ENCODE peak calls at places on chromosomes 7 and 10, in five cellular contexts. O, R, G, P and I are unnamed samples.

GRCh38 chr10:47354162-47354561 is 6.0 kb downstream of the RBP3 start:
- DNase-seq in O (no peak), R (no peak), G (no peak), P (no peak), I (peak)

GRCh38 chr10:89207181-89207800 is at the start of gene CH25H:
- DNase-seq in O (peak), R (peak), G (peak), P (no peak), I (peak)

GRCh38 chr10:42975005-42975493 is 101.8 kb upstream of the RET start:
- DNase-seq in O (no peak), R (no peak), G (no peak), P (no peak), I (peak)

GRCh38 chr7:13197501-13197900 is 510.1 kb downstream of the ARL4A start:
- DNase-seq in O (no peak), R (no peak), G (no peak), P (no peak), I (no peak)

GRCh38 chr7:91759205-91759863 is 121.2 kb downstream of the MTERF1 start:
- DNase-seq in O (no peak), R (no peak), G (peak), P (no peak), I (peak)

GRCh38 chr10:23035569-23035968 is 59.8 kb upstream of the MSRB2 start:
- DNase-seq in O (no peak), R (peak), G (no peak), P (no peak), I (no peak)

GRCh38 chr7:98470131-98470985 is 69.5 kb upstream of the BAIAP2L1 start:
- DNase-seq in O (no peak), R (peak), G (peak), P (no peak), I (no peak)

GRCh38 chr10:118447478-118447877 is 105.4 kb upstream of the FAM204A start:
- DNase-seq in O (no peak), R (no peak), G (peak), P (no peak), I (no peak)

GRCh38 chr7:117127585-117128168 is 174.4 kb downstream of the ST7 start:
- DNase-seq in O (peak), R (no peak), G (peak), P (peak), I (peak)

GRCh38 chr7:74372511-74373111 is 81.1 kb upstream of the GTF2IRD1 start:
- DNase-seq in O (no peak), R (no peak), G (no peak), P (no peak), I (no peak)

GRCh38 chr10:97065128-97065527 is 120.6 kb downstream of the SLIT1 start:
- DNase-seq in O (no peak), R (no peak), G (no peak), P (no peak), I (no peak)

GRCh38 chr10:126798649-126799048 is 106.6 kb upstream of the DOCK1 start:
- DNase-seq in O (no peak), R (no peak), G (no peak), P (no peak), I (no peak)

GRCh38 chr10:74585231-74586087 is 240.9 kb upstream of the KAT6B start:
- DNase-seq in O (peak), R (peak), G (no peak), P (no peak), I (no peak)

GRCh38 chr10:1048349-1048731 is 579 bp downstream of the IDI1 start:
- DNase-seq in O (peak), R (no peak), G (no peak), P (no peak), I (no peak)

GRCh38 chr7:23852135-23852534 is 142.1 kb downstream of the STK31 start:
- DNase-seq in O (no peak), R (no peak), G (no peak), P (no peak), I (no peak)

GRCh38 chr10:29804025-29804852 is 169.5 kb upstream of the SVIL start:
- DNase-seq in O (no peak), R (no peak), G (peak), P (no peak), I (peak)

GRCh38 chr10:93180402-93181040 is 106.8 kb downstream of the CYP26A1 start:
- DNase-seq in O (no peak), R (no peak), G (peak), P (no peak), I (no peak)

GRCh38 chr10:110460111-110460809 is 37.4 kb upstream of the DUSP5 start:
- DNase-seq in O (peak), R (peak), G (no peak), P (no peak), I (peak)

GRCh38 chr7:132450188-132450587 is 126.1 kb downstream of the PLXNA4 start:
- DNase-seq in O (no peak), R (no peak), G (no peak), P (no peak), I (no peak)

GRCh38 chr10:97384156-97384555 is 17.0 kb downstream of the RRP12 start:
- DNase-seq in O (no peak), R (no peak), G (no peak), P (no peak), I (no peak)

GRCh38 chr10:131874991-131875451 is 25.8 kb upstream of the PPP2R2D start:
- DNase-seq in O (peak), R (peak), G (peak), P (peak), I (peak)

GRCh38 chr10:24382596-24382978 is 173.6 kb downstream of the KIAA1217 start:
- DNase-seq in O (no peak), R (no peak), G (no peak), P (no peak), I (no peak)

GRCh38 chr7:40403664-40404476 is 269.1 kb downstream of the SUGCT start:
- DNase-seq in O (no peak), R (no peak), G (no peak), P (peak), I (no peak)

GRCh38 chr7:142592664-142593063 is 156.6 kb upstream of the PRSS1 start:
- DNase-seq in O (no peak), R (no peak), G (no peak), P (no peak), I (no peak)

GRCh38 chr7:19294629-19295028 is 149.4 kb upstream of the FERD3L start:
- DNase-seq in O (no peak), R (no peak), G (no peak), P (no peak), I (no peak)

GRCh38 chr7:92292981-92293380 is 47.2 kb downstream of the ANKIB1 start:
- DNase-seq in O (no peak), R (no peak), G (no peak), P (no peak), I (no peak)

GRCh38 chr7:11077816-11078215 is 104.1 kb downstream of the PHF14 start:
- DNase-seq in O (no peak), R (no peak), G (no peak), P (no peak), I (no peak)

GRCh38 chr10:24850726-24851300 is 101.6 kb downstream of the PRTFDC1 start:
- DNase-seq in O (no peak), R (peak), G (no peak), P (no peak), I (no peak)

GRCh38 chr10:33381391-33381790 is 46.9 kb upstream of the NRP1 start:
- DNase-seq in O (no peak), R (no peak), G (no peak), P (no peak), I (no peak)

GRCh38 chr10:79923669-79924068 is 25.2 kb downstream of the SFTPD start:
- DNase-seq in O (no peak), R (no peak), G (no peak), P (no peak), I (no peak)

GRCh38 chr10:17965649-17966048 is 13.9 kb downstream of the SLC39A12 start:
- DNase-seq in O (no peak), R (no peak), G (peak), P (no peak), I (no peak)

GRCh38 chr7:11182736-11183135 is 209.1 kb downstream of the PHF14 start:
- DNase-seq in O (no peak), R (no peak), G (no peak), P (no peak), I (no peak)

GRCh38 chr10:114402871-114403544 is 1.3 kb downstream of the AFAP1L2 start:
- DNase-seq in O (no peak), R (peak), G (no peak), P (no peak), I (no peak)

GRCh38 chr7:20407585-20408466 is 77.1 kb downstream of the ITGB8 start:
- DNase-seq in O (no peak), R (peak), G (no peak), P (peak), I (no peak)

GRCh38 chr7:133705596-133705995 is 421.5 kb upstream of the LRGUK start:
- DNase-seq in O (no peak), R (no peak), G (no peak), P (no peak), I (peak)

GRCh38 chr7:43756368-43757072 is 2.0 kb upstream of the BLVRA start:
- DNase-seq in O (no peak), R (no peak), G (peak), P (no peak), I (peak)

GRCh38 chr7:107700570-107700969 is 39.9 kb downstream of the SLC26A4 start:
- DNase-seq in O (no peak), R (no peak), G (no peak), P (no peak), I (no peak)

GRCh38 chr7:107035446-107035845 is 9.1 kb upstream of the PRKAR2B start:
- DNase-seq in O (no peak), R (no peak), G (no peak), P (peak), I (peak)

GRCh38 chr7:157664034-157664433 is 327.2 kb downstream of the DNAJB6 start:
- DNase-seq in O (no peak), R (no peak), G (no peak), P (no peak), I (no peak)